ENCODE peak calls at places on chromosomes 3 and 15, in four cellular contexts. X is suprapubic skin, K is heart left ventricle, I is IMR-90. Q is an unnamed sample.

GRCh38 chr3:43221076-43221475 is 65.3 kb upstream of the SNRK start:
- DNase-seq in I (no peak), X (no peak), K (no peak), Q (no peak)

GRCh38 chr3:49642708-49643145 is 31.4 kb upstream of the APEH start:
- DNase-seq in X (no peak), K (peak; percentile 53), I (no peak), Q (no peak)

GRCh38 chr3:99023590-99024192 is 122.2 kb upstream of the DCBLD2 start:
- DNase-seq in X (no peak), K (no peak), I (peak; percentile 56), Q (no peak)

GRCh38 chr15:91524534-91524933 is 329.0 kb upstream of the SLCO3A1 start:
- DNase-seq in K (no peak), I (no peak), X (no peak), Q (no peak)

GRCh38 chr3:118932822-118933558 is 101.7 kb downstream of the IGSF11 start:
- DNase-seq in I (no peak), X (no peak), K (no peak), Q (peak; percentile 19)

GRCh38 chr15:89781055-89781454 is 4.9 kb downstream of the MESP2 start:
- DNase-seq in X (no peak), I (no peak), K (no peak), Q (no peak)

GRCh38 chr3:192467230-192468186 is 259.8 kb downstream of the FGF12 start:
- DNase-seq in I (peak; percentile 34), K (no peak), X (no peak), Q (peak; percentile 49)

GRCh38 chr15:38688761-38689160 is 124.1 kb upstream of the RASGRP1 start:
- DNase-seq in X (no peak), K (no peak), I (no peak), Q (no peak)

GRCh38 chr15:96020133-96020532 is 310.4 kb upstream of the NR2F2 start:
- DNase-seq in X (no peak), I (no peak), K (no peak), Q (no peak)

GRCh38 chr3:162134571-162134970 is 638.0 kb downstream of the OTOL1 start:
- DNase-seq in X (no peak), I (no peak), K (no peak), Q (no peak)

GRCh38 chr3:4493008-4493930 is at the start of gene ITPR1:
- DNase-seq in I (peak; percentile 98), K (peak; percentile 99), X (peak; percentile 99), Q (peak; percentile 99)

GRCh38 chr3:4493931-4494806 is 1.0 kb downstream of the ITPR1 start:
- DNase-seq in X (no peak), K (peak; percentile 57), I (peak; percentile 21), Q (peak; percentile 38)

GRCh38 chr3:4497005-4497692 is 4.0 kb downstream of the ITPR1 start:
- DNase-seq in X (no peak), K (no peak), I (no peak), Q (no peak)

GRCh38 chr3:4494807-4495200 is 1.7 kb downstream of the ITPR1 start:
- DNase-seq in X (no peak), I (no peak), K (no peak), Q (no peak)

DNA sequence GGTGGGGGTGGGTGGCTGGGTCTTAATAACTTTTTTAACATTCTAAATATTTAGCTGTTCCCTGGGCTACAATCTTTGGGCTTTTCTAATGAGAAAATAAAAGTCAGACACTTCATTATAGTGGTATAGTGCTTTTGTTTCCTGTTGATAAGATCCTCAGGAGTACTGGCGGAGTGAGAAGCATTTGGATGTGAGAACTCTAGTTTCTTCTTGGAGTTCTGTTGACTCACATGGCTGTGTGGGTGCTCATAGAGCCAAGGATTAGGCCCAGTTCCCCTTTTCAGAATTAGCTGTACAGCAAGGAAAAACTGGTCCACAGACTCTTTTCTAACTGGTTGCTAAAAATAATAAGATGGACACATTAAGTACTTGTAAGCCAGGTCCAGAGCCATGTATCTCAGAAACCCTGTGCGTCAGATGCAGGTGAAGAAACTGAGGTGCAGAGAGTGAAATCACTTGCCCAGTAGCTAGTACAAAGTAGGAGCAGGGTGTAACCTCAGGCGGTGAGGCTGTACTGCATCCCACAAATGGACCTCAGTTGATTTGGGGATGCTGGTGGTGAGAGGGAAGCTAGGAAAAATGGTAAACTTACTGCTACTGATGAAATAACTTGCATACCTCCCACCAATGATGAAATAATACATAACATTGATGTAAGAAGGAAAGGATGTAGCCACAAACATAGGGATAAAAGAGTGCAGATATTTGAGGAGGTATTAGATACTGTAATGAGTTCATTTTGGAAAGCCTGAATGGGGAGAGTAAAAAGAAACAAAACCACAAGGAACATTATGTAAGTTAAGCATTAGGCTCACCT is 2.4 kb downstream of the ITPR1 start:
- DNase-seq in X (no peak), I (no peak), K (no peak), Q (no peak)
- H3K4me3 ChIP-seq in X (peak overlapping the region; percentile 89), I (no peak overlapping the region), K (peak overlapping the region; percentile 79), Q (no peak overlapping the region)

GRCh38 chr3:39665441-39665840 is 144.0 kb upstream of the MYRIP start:
- DNase-seq in K (no peak), X (no peak), I (no peak), Q (no peak)

GRCh38 chr3:39671116-39671515 is 138.3 kb upstream of the MYRIP start:
- DNase-seq in I (no peak), X (no peak), K (no peak), Q (no peak)

GRCh38 chr3:39671600-39671999 is 137.8 kb upstream of the MYRIP start:
- DNase-seq in K (no peak), I (no peak), X (no peak), Q (no peak)

GRCh38 chr3:39664931-39665330 is 144.5 kb upstream of the MYRIP start:
- DNase-seq in I (no peak), K (no peak), X (no peak), Q (no peak)

DNA sequence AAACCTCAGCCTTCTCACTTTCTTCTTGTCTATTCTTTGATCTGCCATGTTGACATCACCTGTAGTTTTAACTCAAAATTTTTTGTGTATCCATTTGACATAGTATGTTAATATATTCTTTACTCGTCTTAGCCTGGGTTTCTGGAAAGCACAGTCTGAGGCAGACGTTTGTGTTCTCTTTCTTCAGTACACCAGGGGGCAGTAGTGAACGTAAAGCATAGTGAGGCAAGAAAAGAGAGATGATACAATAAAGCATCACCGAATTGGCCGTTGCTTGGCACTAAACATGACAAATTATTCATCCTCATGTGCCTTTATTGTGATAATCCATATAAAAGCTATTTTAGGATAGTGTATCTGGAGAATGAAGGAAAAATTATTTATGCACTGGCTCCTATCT is 141.0 kb upstream of the MYRIP start:
- DNase-seq in I (peak; percentile 38), K (no peak), X (no peak), Q (no peak)
- TF ChIP-seq CTCF in I (peak; percentile 51), K (peak; percentile 58), X (peak; percentile 48), Q (peak; percentile 39)

DNA sequence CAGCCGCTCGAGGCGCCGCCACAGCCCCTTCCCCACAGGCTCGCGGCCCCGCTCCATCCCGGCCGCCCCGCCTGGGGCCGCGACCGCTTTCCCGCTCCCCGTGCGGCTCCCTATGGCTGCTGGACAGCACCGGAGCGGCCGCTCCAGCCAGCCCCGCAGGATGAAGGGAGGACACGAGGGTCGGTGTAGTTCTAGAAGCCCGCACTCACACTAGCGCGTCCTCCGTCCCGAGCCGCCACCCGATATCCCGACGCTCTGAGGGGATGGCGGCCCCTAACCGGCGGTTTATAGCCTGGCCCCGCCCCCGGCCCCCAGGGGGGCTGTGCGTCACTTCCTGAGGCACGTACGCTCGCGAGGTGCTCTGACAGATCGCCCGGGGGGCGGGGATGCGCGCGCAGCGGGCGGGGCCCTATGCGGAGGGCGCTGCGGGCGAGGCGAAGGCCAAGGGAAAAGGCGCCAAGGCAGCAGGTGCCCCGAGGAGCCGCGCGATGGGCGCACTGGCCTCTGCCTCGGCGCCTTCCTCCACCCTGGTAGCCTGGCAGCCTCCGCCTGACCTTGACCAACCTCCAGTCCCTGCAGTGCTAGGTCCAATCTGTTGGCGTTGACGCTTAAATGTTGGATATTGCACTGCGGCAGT is at the start of gene TFRC:
- DNase-seq in K (peak; percentile 98), X (peak; percentile 96), I (peak; percentile 86), Q (peak; percentile 96)
- TF ChIP-seq POLR2A in K (peak; percentile 99), X (peak; percentile 97), I (peak; percentile 99), Q (no peak)

DNA sequence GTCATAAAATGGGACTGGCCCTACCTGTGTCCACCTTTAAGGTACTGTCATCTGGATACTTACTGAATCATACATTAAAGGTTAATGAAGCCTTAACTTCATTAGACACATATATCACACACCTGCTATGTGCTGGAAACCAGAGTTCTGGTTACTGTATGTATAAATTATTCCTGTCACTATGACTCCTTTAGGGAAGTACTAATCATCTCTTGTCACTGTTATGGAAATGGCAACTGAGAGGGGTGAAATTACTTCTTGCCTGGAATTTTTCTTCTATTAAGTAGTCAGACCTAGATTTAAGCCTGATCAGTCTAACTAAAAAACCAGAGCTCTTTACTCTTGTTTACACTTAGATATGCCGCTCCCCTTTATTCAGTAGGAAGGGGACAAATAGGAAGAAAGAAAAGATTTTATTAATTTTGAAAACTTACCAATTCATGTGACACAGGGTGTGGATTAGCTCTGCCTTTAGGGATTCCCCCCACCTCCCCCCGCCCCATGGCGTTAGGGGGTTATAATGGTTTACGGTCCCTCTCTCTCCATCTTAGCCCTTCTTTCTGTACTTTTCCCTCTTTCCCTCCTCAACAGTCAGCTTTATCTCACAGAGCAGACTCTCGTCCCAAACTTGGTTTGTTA is 152.6 kb downstream of the KLHL25 start:
- DNase-seq in K (no peak), X (no peak), I (no peak), Q (no peak)
- H3K4me3 ChIP-seq in K (peak overlapping the region; percentile 11), X (peak overlapping the region; percentile 7), I (peak overlapping the region; percentile 14), Q (no peak overlapping the region)

GRCh38 chr3:178443634-178444033 is 92.6 kb upstream of the KCNMB2 start:
- DNase-seq in K (no peak), X (no peak), I (no peak), Q (no peak)
- TF ChIP-seq CTCF in K (peak; percentile 38), X (no peak), I (no peak), Q (no peak)

DNA sequence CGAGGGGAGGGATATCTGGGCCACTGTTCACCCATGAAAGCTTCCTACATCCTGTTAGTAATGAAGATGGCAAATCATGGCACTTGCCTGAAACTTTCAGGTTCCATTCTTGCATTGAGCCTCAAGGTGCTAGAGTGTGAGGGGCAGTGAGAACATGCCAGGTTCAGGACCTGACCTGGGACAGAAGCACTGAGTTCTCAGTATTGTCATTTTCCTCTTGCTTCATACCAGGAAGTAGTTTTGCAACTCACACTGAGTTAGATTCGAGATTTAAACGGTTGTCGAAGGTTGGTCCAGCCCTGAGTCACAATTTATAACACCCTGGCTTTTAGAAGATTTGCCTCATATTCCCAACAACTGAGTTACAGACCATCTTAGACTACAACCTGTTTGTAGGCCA is 11.8 kb upstream of the MEIS2 start:
- DNase-seq in K (no peak), I (no peak), X (no peak), Q (no peak)
- TF ChIP-seq POLR2A in K (no peak), I (no peak), X (no peak), Q (no peak)

Q was measured in thyroid gland.